ENCODE peak calls at places on chromosomes 3 and 15, in five cellular contexts. L is erythroblast, E is adrenal gland, M is A549, X is suprapubic skin. T is an unnamed sample.
A peak's percentile ranks its signal among the peaks of the same experiment; 100 is the strongest.

GRCh38 chr15:66772967-66773873 is 71.2 kb downstream of the SMAD6 start:
- DNase-seq in L (peak; percentile 17), E (no peak), M (no peak), X (no peak), T (peak; percentile 82)

GRCh38 chr3:81891056-81891455 is 129.6 kb upstream of the GBE1 start:
- DNase-seq in L (no peak), E (no peak), M (no peak), X (no peak), T (no peak)

GRCh38 chr3:162096874-162097273 is 600.3 kb downstream of the OTOL1 start:
- DNase-seq in L (no peak), E (no peak), M (no peak), X (no peak), T (no peak)

GRCh38 chr3:55162031-55162784 is 234.3 kb upstream of the LRTM1 start:
- DNase-seq in L (no peak), E (no peak), M (no peak), X (no peak), T (no peak)

GRCh38 chr3:154799801-154800200 is 280.3 kb upstream of the MME start:
- DNase-seq in L (no peak), E (no peak), M (no peak), X (no peak), T (no peak)

GRCh38 chr3:13574798-13575451 is 26.0 kb downstream of the FBLN2 start:
- DNase-seq in L (peak; percentile 94), E (no peak), M (no peak), X (no peak), T (no peak)

GRCh38 chr15:64806509-64806908 is 18.9 kb downstream of the PIF1 start:
- DNase-seq in L (no peak), E (no peak), M (no peak), X (no peak), T (no peak)

GRCh38 chr15:41882689-41883483 is 11.0 kb downstream of the SPTBN5 start:
- DNase-seq in L (no peak), E (peak; percentile 51), M (no peak), X (no peak), T (no peak)

GRCh38 chr3:182855076-182855475 is 61.8 kb downstream of the ATP11B start:
- DNase-seq in L (no peak), E (no peak), M (no peak), X (no peak), T (no peak)

GRCh38 chr3:70120360-70120966 is 120.9 kb downstream of the SAMMSON start:
- DNase-seq in L (peak; percentile 67), E (peak; percentile 51), M (peak; percentile 90), X (no peak), T (peak; percentile 31)

GRCh38 chr3:13890377-13891016 is 10.6 kb upstream of the WNT7A start:
- DNase-seq in L (no peak), E (peak; percentile 32), M (no peak), X (no peak), T (peak; percentile 53)

GRCh38 chr3:64642327-64643151 is 45.3 kb downstream of the ADAMTS9 start:
- DNase-seq in L (no peak), E (peak; percentile 20), M (no peak), X (no peak), T (no peak)

GRCh38 chr3:141000027-141000663 is 51.0 kb upstream of the SPSB4 start:
- DNase-seq in L (peak; percentile 22), E (peak; percentile 55), M (peak; percentile 47), X (no peak), T (peak; percentile 33)

GRCh38 chr3:129005526-129006303 is 4.6 kb downstream of the EFCC1 start:
- DNase-seq in L (no peak), E (no peak), M (no peak), X (no peak), T (no peak)

GRCh38 chr3:462851-463250 is 266.3 kb downstream of the CHL1 start:
- DNase-seq in L (no peak), E (no peak), M (no peak), X (no peak), T (no peak)

GRCh38 chr3:76044601-76045600 is 259.6 kb upstream of the ZNF717 start:
- DNase-seq in L (peak; percentile 4), E (no peak), M (peak; percentile 10), X (no peak), T (peak; percentile 14)

GRCh38 chr15:82985688-82986441 is at the start of gene RAMAC:
- DNase-seq in L (peak; percentile 98), E (peak; percentile 96), M (peak; percentile 98), X (peak; percentile 96), T (peak; percentile 95)
- TF ChIP-seq POLR2A in L (peak; percentile 92), E (no peak), M (peak; percentile 45), X (peak; percentile 47), T (peak; percentile 49)

GRCh38 chr15:39746714-39747276 is 35.8 kb downstream of the FSIP1 start:
- DNase-seq in L (no peak), E (no peak), M (no peak), X (no peak), T (no peak)
- TF ChIP-seq POLR2A in L (no peak), E (no peak), M (no peak), X (no peak), T (no peak)

GRCh38 chr3:48898383-48899234 is at the start of gene SLC25A20:
- DNase-seq in L (peak; percentile 93), E (peak; percentile 91), M (peak; percentile 87), X (peak; percentile 94), T (peak; percentile 75)
- TF ChIP-seq POLR2A in L (peak; percentile 65), E (no peak), M (no peak), X (no peak), T (peak; percentile 12)

DNA sequence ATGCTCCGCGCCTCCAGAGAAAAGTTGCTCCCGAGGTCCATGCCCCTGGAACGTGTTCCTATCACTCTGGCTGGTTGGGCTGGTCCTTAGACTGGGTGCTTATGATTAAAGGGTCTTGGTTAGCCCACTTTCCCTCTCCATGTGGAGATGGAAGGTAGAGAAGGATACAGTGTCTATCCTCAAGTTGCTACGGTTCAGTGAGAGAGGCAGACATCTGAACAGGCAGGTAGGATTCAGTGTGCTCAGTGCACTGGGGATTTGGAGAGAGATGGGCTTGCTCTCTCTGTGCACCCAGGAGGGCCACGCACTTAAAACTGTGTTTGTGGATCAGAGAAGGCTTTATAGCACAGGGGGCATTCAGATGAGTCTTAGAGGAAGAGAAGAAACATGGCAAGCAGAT is 63.0 kb downstream of the RPL39L start:
- DNase-seq in L (no peak), E (no peak), M (no peak), X (no peak), T (no peak)
- TF ChIP-seq POLR2A in L (no peak), E (no peak), M (no peak), X (no peak), T (no peak)

GRCh38 chr3:134250717-134251220 is at the start of gene RYK:
- DNase-seq in L (peak; percentile 84), E (peak; percentile 81), M (peak; percentile 77), X (peak; percentile 89), T (peak; percentile 74)
- TF ChIP-seq POLR2A in L (peak; percentile 84), E (peak; percentile 64), M (peak; percentile 82), X (peak; percentile 75), T (peak; percentile 77)

DNA sequence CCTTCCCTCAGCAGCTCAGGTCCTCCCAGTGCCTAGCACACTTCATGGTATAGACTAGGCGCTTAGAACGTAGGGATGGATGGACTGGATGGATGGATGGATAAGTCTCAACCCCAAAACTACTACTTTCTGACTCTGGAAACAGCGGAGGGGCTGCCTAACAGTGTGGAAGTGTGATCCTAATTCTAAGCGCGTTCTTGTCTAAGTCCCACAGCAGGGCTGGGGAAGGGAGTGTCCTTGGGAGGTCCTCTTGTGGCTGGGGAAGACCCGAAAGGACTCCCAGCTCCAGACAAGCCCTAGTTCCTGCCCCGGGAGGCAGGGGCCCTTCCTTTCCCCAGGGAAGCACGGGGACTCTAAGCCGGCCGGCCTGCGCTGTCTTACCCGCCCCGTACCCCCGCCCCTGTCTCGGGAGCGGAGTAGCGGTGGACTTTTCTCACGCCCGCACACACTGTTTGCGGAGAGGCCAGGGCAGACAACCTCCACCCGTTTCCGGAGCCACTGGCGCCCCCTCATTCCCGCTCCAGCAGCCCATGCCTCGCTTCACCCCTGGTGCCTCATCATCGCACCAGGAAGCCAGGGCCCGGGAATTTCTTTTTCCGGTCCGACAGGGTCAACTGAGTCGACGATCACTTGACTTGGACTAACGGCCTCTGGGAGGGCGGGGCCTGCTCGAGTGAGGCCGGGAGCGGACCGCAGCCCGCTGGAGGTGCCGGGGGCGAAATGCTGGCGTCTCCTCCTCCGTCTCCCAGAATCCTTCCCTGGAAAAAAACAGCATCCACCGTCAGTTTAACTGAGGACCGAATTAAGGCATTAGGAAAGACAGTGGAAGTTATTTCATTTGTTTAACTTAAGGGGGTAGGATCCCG is 133.3 kb downstream of the TBC1D2B start:
- DNase-seq in L (peak; percentile 78), E (peak; percentile 91), M (peak; percentile 68), X (peak; percentile 96), T (peak; percentile 55)
- TF ChIP-seq POLR2A in L (peak; percentile 33), E (no peak), M (no peak), X (no peak), T (no peak)

DNA sequence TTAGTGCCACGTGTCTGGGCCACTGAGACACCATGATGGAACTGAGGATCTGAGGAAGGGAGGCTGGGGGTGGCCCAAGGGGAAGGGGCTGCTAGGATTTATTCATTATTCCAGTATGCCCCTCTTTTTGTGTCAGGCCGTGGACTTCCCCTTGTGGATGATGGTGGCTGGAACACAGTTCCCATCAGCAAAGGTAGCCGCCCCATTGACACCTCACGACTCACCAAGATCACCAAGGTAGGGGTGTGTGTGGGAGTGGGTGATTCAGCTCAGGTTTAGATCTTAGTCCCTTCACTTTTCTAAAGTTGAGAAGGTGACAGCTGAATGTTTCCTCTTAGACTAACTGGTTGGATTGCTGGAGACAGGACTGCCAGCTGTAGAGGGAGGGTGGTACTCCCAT is 11.3 kb downstream of the EIF4G1 start:
- DNase-seq in L (no peak), E (no peak), M (no peak), X (no peak), T (no peak)
- TF ChIP-seq POLR2A in L (no peak), E (no peak), M (no peak), X (no peak), T (no peak)

GRCh38 chr15:72858205-72858604 is 74.6 kb upstream of the ADPGK start:
- DNase-seq in L (no peak), E (no peak), M (no peak), X (no peak), T (no peak)

GRCh38 chr15:72856549-72857040 is 73.0 kb upstream of the ADPGK start:
- DNase-seq in L (no peak), E (no peak), M (no peak), X (no peak), T (no peak)

GRCh38 chr15:72859023-72859756 is 75.6 kb upstream of the ADPGK start:
- DNase-seq in L (no peak), E (no peak), M (no peak), X (no peak), T (no peak)

GRCh38 chr15:72857331-72858065 is 73.9 kb upstream of the ADPGK start:
- DNase-seq in L (no peak), E (no peak), M (no peak), X (no peak), T (no peak)

GRCh38 chr15:72855791-72856190 is 72.2 kb upstream of the ADPGK start:
- DNase-seq in L (no peak), E (no peak), M (no peak), X (no peak), T (no peak)
- TF ChIP-seq POLR2A in L (no peak), E (no peak), M (no peak), X (no peak), T (no peak)

GRCh38 chr3:38689774-38690173 is 40.3 kb upstream of the SCN5A start:
- DNase-seq in L (no peak), E (no peak), M (no peak), X (no peak), T (no peak)
- TF ChIP-seq POLR2A in L (no peak), E (no peak), M (no peak), X (no peak), T (no peak)

T was measured in prostate gland.